ENCODE peak calls at places on chromosomes 1 and 21, in ten cellular contexts. One of them, this sample, is unnamed.

GRCh38 chr1:228336308-228337030 is 70.2 kb downstream of the TRIM11 start:
- DNase-seq in stimulated activated CD4-positive, alpha-beta T cell treated with anti-CD3 and anti-CD28 coated beads, Interleukin-12 subunit alpha, Interleukin-12 subunit beta, amount 100 ng/mL, for 48 hours: no peak
- DNase-seq in activated naive CD4-positive, alpha-beta T cell treated with Interleukin-2 at 50 U/mL for 16 hours: no peak
- DNase-seq in heart right ventricle: peak; percentile 7
- DNase-seq in body of pancreas: peak; percentile 6
- DNase-seq in stimulated activated CD8-positive, alpha-beta memory T cell treated with anti-CD3 and anti-CD28 coated beads, Interleukin-15, amount 100 ng/mL, for 1 hour: no peak
- DNase-seq in SJCRH30: no peak
- DNase-seq in AG09319: no peak
- DNase-seq in HFFc6: no peak
- DNase-seq in amniotic stem cell: no peak
- DNase-seq in this sample: no peak

GRCh38 chr21:34690793-34691175 is 22.0 kb downstream of the CLIC6 start:
- DNase-seq in AG09319: no peak
- DNase-seq in body of pancreas: no peak
- DNase-seq in amniotic stem cell: no peak
- DNase-seq in activated naive CD4-positive, alpha-beta T cell treated with Interleukin-2 at 50 U/mL for 16 hours: no peak
- DNase-seq in heart right ventricle: no peak
- DNase-seq in SJCRH30: no peak
- DNase-seq in stimulated activated CD4-positive, alpha-beta T cell treated with anti-CD3 and anti-CD28 coated beads, Interleukin-12 subunit alpha, Interleukin-12 subunit beta, amount 100 ng/mL, for 48 hours: no peak
- DNase-seq in HFFc6: no peak
- DNase-seq in stimulated activated CD8-positive, alpha-beta memory T cell treated with anti-CD3 and anti-CD28 coated beads, Interleukin-15, amount 100 ng/mL, for 1 hour: no peak
- DNase-seq in this sample: no peak

GRCh38 chr1:174114788-174115448 is 44.4 kb upstream of the RABGAP1L start:
- DNase-seq in heart right ventricle: no peak
- DNase-seq in AG09319: no peak
- DNase-seq in amniotic stem cell: no peak
- DNase-seq in stimulated activated CD4-positive, alpha-beta T cell treated with anti-CD3 and anti-CD28 coated beads, Interleukin-12 subunit alpha, Interleukin-12 subunit beta, amount 100 ng/mL, for 48 hours: peak; percentile 42
- DNase-seq in HFFc6: peak; percentile 55
- DNase-seq in body of pancreas: peak; percentile 21
- DNase-seq in activated naive CD4-positive, alpha-beta T cell treated with Interleukin-2 at 50 U/mL for 16 hours: no peak
- DNase-seq in SJCRH30: peak; percentile 67
- DNase-seq in stimulated activated CD8-positive, alpha-beta memory T cell treated with anti-CD3 and anti-CD28 coated beads, Interleukin-15, amount 100 ng/mL, for 1 hour: no peak
- DNase-seq in this sample: peak; percentile 59

GRCh38 chr1:193216920-193217319 is 30.5 kb upstream of the B3GALT2 start:
- DNase-seq in SJCRH30: no peak
- DNase-seq in stimulated activated CD4-positive, alpha-beta T cell treated with anti-CD3 and anti-CD28 coated beads, Interleukin-12 subunit alpha, Interleukin-12 subunit beta, amount 100 ng/mL, for 48 hours: no peak
- DNase-seq in HFFc6: no peak
- DNase-seq in AG09319: no peak
- DNase-seq in stimulated activated CD8-positive, alpha-beta memory T cell treated with anti-CD3 and anti-CD28 coated beads, Interleukin-15, amount 100 ng/mL, for 1 hour: no peak
- DNase-seq in activated naive CD4-positive, alpha-beta T cell treated with Interleukin-2 at 50 U/mL for 16 hours: no peak
- DNase-seq in amniotic stem cell: no peak
- DNase-seq in body of pancreas: no peak
- DNase-seq in heart right ventricle: peak; percentile 38
- DNase-seq in this sample: no peak

GRCh38 chr1:162706003-162706402 is 73.7 kb downstream of the DDR2 start:
- DNase-seq in HFFc6: no peak
- DNase-seq in amniotic stem cell: no peak
- DNase-seq in body of pancreas: no peak
- DNase-seq in activated naive CD4-positive, alpha-beta T cell treated with Interleukin-2 at 50 U/mL for 16 hours: no peak
- DNase-seq in AG09319: no peak
- DNase-seq in heart right ventricle: no peak
- DNase-seq in stimulated activated CD8-positive, alpha-beta memory T cell treated with anti-CD3 and anti-CD28 coated beads, Interleukin-15, amount 100 ng/mL, for 1 hour: no peak
- DNase-seq in SJCRH30: no peak
- DNase-seq in stimulated activated CD4-positive, alpha-beta T cell treated with anti-CD3 and anti-CD28 coated beads, Interleukin-12 subunit alpha, Interleukin-12 subunit beta, amount 100 ng/mL, for 48 hours: no peak
- DNase-seq in this sample: no peak

GRCh38 chr1:228814091-228814610 is 78.9 kb downstream of the RHOU start:
- DNase-seq in activated naive CD4-positive, alpha-beta T cell treated with Interleukin-2 at 50 U/mL for 16 hours: no peak
- DNase-seq in stimulated activated CD4-positive, alpha-beta T cell treated with anti-CD3 and anti-CD28 coated beads, Interleukin-12 subunit alpha, Interleukin-12 subunit beta, amount 100 ng/mL, for 48 hours: no peak
- DNase-seq in amniotic stem cell: no peak
- DNase-seq in HFFc6: no peak
- DNase-seq in body of pancreas: no peak
- DNase-seq in AG09319: no peak
- DNase-seq in stimulated activated CD8-positive, alpha-beta memory T cell treated with anti-CD3 and anti-CD28 coated beads, Interleukin-15, amount 100 ng/mL, for 1 hour: no peak
- DNase-seq in SJCRH30: no peak
- DNase-seq in heart right ventricle: no peak
- DNase-seq in this sample: no peak

GRCh38 chr21:41254090-41254700 is 62.4 kb upstream of the FAM3B start:
- DNase-seq in stimulated activated CD4-positive, alpha-beta T cell treated with anti-CD3 and anti-CD28 coated beads, Interleukin-12 subunit alpha, Interleukin-12 subunit beta, amount 100 ng/mL, for 48 hours: no peak
- DNase-seq in heart right ventricle: no peak
- DNase-seq in activated naive CD4-positive, alpha-beta T cell treated with Interleukin-2 at 50 U/mL for 16 hours: no peak
- DNase-seq in amniotic stem cell: no peak
- DNase-seq in AG09319: no peak
- DNase-seq in body of pancreas: no peak
- DNase-seq in SJCRH30: no peak
- DNase-seq in stimulated activated CD8-positive, alpha-beta memory T cell treated with anti-CD3 and anti-CD28 coated beads, Interleukin-15, amount 100 ng/mL, for 1 hour: no peak
- DNase-seq in HFFc6: no peak
- DNase-seq in this sample: no peak

GRCh38 chr1:26996665-26997064 is 3.2 kb downstream of the TRNP1 start:
- DNase-seq in activated naive CD4-positive, alpha-beta T cell treated with Interleukin-2 at 50 U/mL for 16 hours: no peak
- DNase-seq in heart right ventricle: no peak
- DNase-seq in stimulated activated CD4-positive, alpha-beta T cell treated with anti-CD3 and anti-CD28 coated beads, Interleukin-12 subunit alpha, Interleukin-12 subunit beta, amount 100 ng/mL, for 48 hours: no peak
- DNase-seq in AG09319: no peak
- DNase-seq in body of pancreas: no peak
- DNase-seq in amniotic stem cell: no peak
- DNase-seq in stimulated activated CD8-positive, alpha-beta memory T cell treated with anti-CD3 and anti-CD28 coated beads, Interleukin-15, amount 100 ng/mL, for 1 hour: no peak
- DNase-seq in HFFc6: no peak
- DNase-seq in SJCRH30: no peak
- DNase-seq in this sample: no peak